ENCODE peak calls at places on chromosomes 6 and 20, in seven cellular contexts. E is brain microvascular endothelial cell, R is kidney, T is upper lobe of right lung, B is thoracic aorta, K is AG04450, L is foreskin fibroblast. N is an unnamed sample.

GRCh38 chr6:148935705-148936306 is 189.0 kb downstream of the UST start:
- DNase-seq in R (no peak), K (no peak), B (no peak), T (no peak), L (peak), E (peak), N (no peak)

GRCh38 chr6:25918083-25918683 is 12.3 kb downstream of the SLC17A2 start:
- DNase-seq in T (no peak), K (no peak), B (no peak), E (no peak), R (no peak), L (no peak), N (no peak)

GRCh38 chr20:17202668-17203067 is 24.2 kb upstream of the PCSK2 start:
- DNase-seq in L (no peak), R (no peak), E (no peak), B (no peak), K (no peak), T (no peak), N (no peak)

GRCh38 chr6:146785001-146785585 is 186.3 kb downstream of the ADGB start:
- DNase-seq in T (no peak), L (peak), K (peak), R (no peak), E (peak), B (no peak), N (no peak)

GRCh38 chr6:128208851-128209580 is 308.2 kb upstream of the THEMIS start:
- DNase-seq in E (peak), T (no peak), R (no peak), K (no peak), L (peak), B (no peak), N (no peak)

GRCh38 chr6:80143312-80143960 is 37.0 kb downstream of the BCKDHB start:
- DNase-seq in E (peak), R (peak), T (no peak), B (peak), L (peak), K (peak), N (no peak)

GRCh38 chr6:26187981-26188635 is 100.9 kb downstream of the HFE start:
- DNase-seq in T (no peak), R (peak), L (peak), E (no peak), K (no peak), B (no peak), N (no peak)

GRCh38 chr20:805713-806112 is 27.8 kb upstream of the FAM110A start:
- DNase-seq in E (no peak), B (no peak), L (peak), K (no peak), R (no peak), T (no peak), N (no peak)

GRCh38 chr20:49559411-49560081 is 8.4 kb downstream of the PTGIS start:
- DNase-seq in T (no peak), L (peak), R (no peak), K (no peak), B (no peak), E (no peak), N (no peak)

GRCh38 chr20:59835448-59836395 is 97.7 kb downstream of the SYCP2 start:
- DNase-seq in E (peak), K (no peak), L (peak), R (peak), B (no peak), T (no peak), N (no peak)

GRCh38 chr6:167152858-167153257 is 4.9 kb downstream of the GPR31 start:
- DNase-seq in T (no peak), E (no peak), B (no peak), K (no peak), R (no peak), L (no peak), N (no peak)

GRCh38 chr6:129314575-129314974 is 395.4 kb downstream of the ARHGAP18 start:
- DNase-seq in B (no peak), R (peak), T (no peak), L (no peak), E (no peak), K (no peak), N (no peak)

GRCh38 chr6:26064619-26065257 is 22.5 kb upstream of the HFE start:
- DNase-seq in T (no peak), B (no peak), K (peak), E (peak), R (no peak), L (peak), N (no peak)

GRCh38 chr6:7469696-7470095 is 71.8 kb upstream of the DSP start:
- DNase-seq in L (peak), K (no peak), R (no peak), B (no peak), E (no peak), T (no peak), N (no peak)
- TF ChIP-seq CTCF in L (no peak), K (no peak), R (no peak), B (no peak), E (no peak), T (no peak), N (no peak)

DNA sequence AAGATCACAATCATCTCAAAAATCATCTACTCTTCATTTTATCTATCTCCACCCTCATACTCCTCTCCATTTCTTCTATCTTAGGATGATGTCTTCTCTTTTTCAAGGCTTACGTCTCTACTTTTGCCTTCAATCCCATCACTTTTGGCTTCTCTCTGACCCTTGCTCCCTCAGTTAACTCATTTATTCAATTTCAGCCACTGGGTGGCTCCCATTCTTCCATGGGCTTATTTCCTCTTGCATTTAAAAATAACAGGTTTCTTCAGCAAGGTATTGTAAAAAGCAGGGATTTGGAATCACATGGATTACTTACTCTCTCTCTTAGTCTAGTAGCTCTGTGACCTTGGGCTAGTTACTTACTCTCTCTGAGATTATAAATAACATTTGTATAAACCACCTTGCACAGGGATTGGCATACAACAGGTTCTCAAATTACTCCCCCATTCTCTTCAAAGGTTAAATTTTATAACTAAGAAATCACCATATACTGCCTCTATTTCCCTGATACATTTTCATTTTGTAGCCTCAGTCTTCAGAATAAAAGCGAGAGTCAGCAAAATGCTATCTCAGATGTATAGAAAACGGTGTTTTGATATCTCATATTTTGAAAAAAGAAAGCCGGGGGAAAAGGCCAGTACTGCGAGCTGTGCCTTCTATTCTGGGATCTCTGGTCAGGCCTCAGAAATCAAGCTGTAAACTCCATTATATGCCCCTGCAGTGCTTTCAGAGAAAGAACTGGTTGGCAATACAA is 5.5 kb downstream of the ZSCAN12 start:
- DNase-seq in E (peak), L (peak), R (no peak), T (no peak), K (no peak), B (no peak), N (no peak)
- TF ChIP-seq CTCF in E (peak), L (peak), R (no peak), T (peak), K (peak), B (no peak), N (peak)

GRCh38 chr6:2695464-2696095 is 55.1 kb downstream of the MYLK4 start:
- DNase-seq in K (peak), E (no peak), T (no peak), R (no peak), L (peak), B (no peak), N (no peak)
- TF ChIP-seq CTCF in K (peak), E (peak), T (peak), R (peak), L (peak), B (peak), N (peak)

GRCh38 chr20:9886227-9886626 is 47.4 kb upstream of the PAK5 start:
- DNase-seq in B (no peak), T (no peak), L (peak), E (peak), K (no peak), R (no peak), N (no peak)

GRCh38 chr20:9889270-9889981 is 50.5 kb upstream of the PAK5 start:
- DNase-seq in E (no peak), R (no peak), T (no peak), L (no peak), B (no peak), K (no peak), N (no peak)

GRCh38 chr20:9884666-9885065 is 45.8 kb upstream of the PAK5 start:
- DNase-seq in R (no peak), B (no peak), T (no peak), K (no peak), L (peak), E (no peak), N (no peak)

GRCh38 chr20:9878096-9878495 is 39.2 kb upstream of the PAK5 start:
- DNase-seq in T (no peak), E (no peak), B (no peak), R (no peak), K (no peak), L (no peak), N (no peak)

DNA sequence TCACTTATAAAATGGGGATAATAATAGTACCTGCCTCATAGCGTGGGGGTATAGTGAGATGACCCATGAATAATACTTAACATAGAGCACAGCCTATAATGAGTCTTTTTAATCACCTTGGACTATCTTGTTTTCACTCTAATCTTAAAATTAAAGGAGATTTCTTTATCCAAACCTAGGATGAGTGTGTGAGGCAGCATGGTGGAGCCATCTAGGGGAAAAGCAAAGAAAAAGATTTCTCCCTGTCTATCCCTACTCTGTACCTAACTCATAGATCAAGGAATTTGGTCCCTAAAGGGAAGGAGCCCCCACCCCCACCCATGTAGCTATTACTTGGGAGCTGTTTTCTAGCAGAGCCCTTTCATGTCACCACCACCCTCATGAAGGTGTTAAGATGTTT is 45.2 kb upstream of the PAK5 start:
- DNase-seq in K (no peak), R (no peak), T (no peak), L (no peak), B (no peak), E (no peak), N (no peak)
- TF ChIP-seq CTCF in K (no peak), R (no peak), T (no peak), L (peak), B (no peak), E (peak), N (peak)

GRCh38 chr6:34074064-34074739 is 71.7 kb downstream of the GRM4 start:
- DNase-seq in E (no peak), T (no peak), B (no peak), R (no peak), L (no peak), K (no peak), N (no peak)
- TF ChIP-seq CTCF in E (peak), T (no peak), B (no peak), R (no peak), L (no peak), K (no peak), N (no peak)

GRCh38 chr6:51790946-51791345 is 296.5 kb downstream of the PKHD1 start:
- DNase-seq in B (no peak), K (no peak), E (no peak), R (no peak), L (no peak), T (no peak), N (no peak)

GRCh38 chr6:51788121-51788520 is 299.3 kb downstream of the PKHD1 start:
- DNase-seq in L (no peak), R (no peak), T (no peak), K (no peak), E (no peak), B (no peak), N (no peak)

GRCh38 chr6:51793393-51793792 is 294.0 kb downstream of the PKHD1 start:
- DNase-seq in R (no peak), B (no peak), T (no peak), E (no peak), K (no peak), L (no peak), N (no peak)

GRCh38 chr6:51792273-51793030 is 295.0 kb downstream of the PKHD1 start:
- DNase-seq in R (no peak), B (no peak), K (no peak), L (no peak), E (no peak), T (no peak), N (no peak)
- TF ChIP-seq CTCF in R (no peak), B (no peak), K (no peak), L (no peak), E (no peak), T (no peak), N (no peak)

DNA sequence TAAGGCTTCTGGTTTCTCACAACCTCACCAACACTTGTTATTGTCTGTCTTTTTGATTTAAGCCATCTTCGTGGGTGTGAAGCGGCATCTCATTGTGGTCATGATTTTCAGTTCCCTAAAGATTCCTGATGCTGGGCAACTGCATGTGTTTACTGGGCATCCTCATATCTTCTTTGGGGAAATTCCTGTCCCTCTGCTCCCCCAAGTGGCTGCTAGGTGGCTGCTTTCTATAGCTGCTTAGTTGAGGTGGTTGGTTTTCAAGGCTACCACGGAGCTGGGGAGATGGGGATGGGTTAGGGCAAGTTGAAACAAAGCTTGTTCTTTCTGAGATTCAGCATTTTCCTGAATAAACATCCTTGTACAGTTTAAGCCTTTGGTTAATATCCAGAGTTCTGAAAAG is 403.9 kb upstream of the SULF2 start:
- DNase-seq in K (no peak), T (no peak), B (no peak), E (peak), L (no peak), R (no peak), N (no peak)
- TF ChIP-seq CTCF in K (peak), T (no peak), B (no peak), E (peak), L (peak), R (no peak), N (peak)

GRCh38 chr6:15447546-15448232 is 201.8 kb downstream of the JARID2 start:
- DNase-seq in K (no peak), R (no peak), L (no peak), T (no peak), B (no peak), E (no peak), N (no peak)

GRCh38 chr6:15443119-15443518 is 197.2 kb downstream of the JARID2 start:
- DNase-seq in L (peak), E (peak), T (no peak), R (no peak), B (no peak), K (peak), N (no peak)

GRCh38 chr6:15444081-15444731 is 198.3 kb downstream of the JARID2 start:
- DNase-seq in R (no peak), E (no peak), B (no peak), K (peak), L (no peak), T (no peak), N (no peak)

GRCh38 chr6:15442467-15442866 is 196.6 kb downstream of the JARID2 start:
- DNase-seq in K (no peak), T (no peak), B (no peak), L (no peak), E (no peak), R (no peak), N (no peak)

GRCh38 chr6:15444881-15445280 is 199.0 kb downstream of the JARID2 start:
- DNase-seq in T (no peak), L (no peak), R (no peak), K (no peak), E (no peak), B (no peak), N (no peak)
- TF ChIP-seq CTCF in T (peak), L (no peak), R (peak), K (no peak), E (peak), B (no peak), N (peak)

GRCh38 chr6:24522090-24522820 is 27.5 kb downstream of the ALDH5A1 start:
- DNase-seq in L (no peak), K (no peak), B (no peak), R (no peak), T (no peak), E (no peak), N (no peak)

GRCh38 chr6:24524329-24524728 is 29.6 kb downstream of the ALDH5A1 start:
- DNase-seq in R (no peak), L (no peak), B (no peak), K (no peak), E (no peak), T (no peak), N (no peak)

GRCh38 chr6:24522821-24523175 is 28.0 kb downstream of the ALDH5A1 start:
- DNase-seq in E (no peak), T (no peak), B (no peak), K (no peak), R (no peak), L (no peak), N (no peak)

GRCh38 chr6:24520929-24521546 is 26.3 kb downstream of the ALDH5A1 start:
- DNase-seq in K (no peak), E (peak), T (peak), L (peak), B (no peak), R (no peak), N (no peak)

DNA sequence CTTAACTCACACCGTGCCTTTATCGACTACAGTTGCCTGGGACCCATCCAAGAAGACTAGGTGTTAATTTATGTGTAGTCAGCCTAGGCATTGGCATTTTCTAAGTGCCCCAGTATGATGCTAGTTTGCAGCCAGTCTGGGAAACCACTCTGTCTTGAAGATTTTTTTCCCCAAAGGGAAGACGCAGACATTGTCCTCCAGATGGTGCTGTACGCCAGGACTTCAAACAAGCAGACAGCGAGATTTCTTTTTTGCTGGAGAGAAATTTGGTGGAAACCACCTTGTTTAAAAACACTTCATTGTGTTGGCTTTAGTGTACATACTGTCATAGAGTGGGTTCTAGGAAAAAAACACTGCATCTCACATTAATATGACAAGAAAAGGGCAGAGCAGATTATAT is 30.0 kb downstream of the ALDH5A1 start:
- DNase-seq in T (no peak), E (peak), K (peak), B (no peak), R (no peak), L (peak), N (no peak)
- TF ChIP-seq CTCF in T (no peak), E (peak), K (peak), B (no peak), R (peak), L (peak), N (peak)

DNA sequence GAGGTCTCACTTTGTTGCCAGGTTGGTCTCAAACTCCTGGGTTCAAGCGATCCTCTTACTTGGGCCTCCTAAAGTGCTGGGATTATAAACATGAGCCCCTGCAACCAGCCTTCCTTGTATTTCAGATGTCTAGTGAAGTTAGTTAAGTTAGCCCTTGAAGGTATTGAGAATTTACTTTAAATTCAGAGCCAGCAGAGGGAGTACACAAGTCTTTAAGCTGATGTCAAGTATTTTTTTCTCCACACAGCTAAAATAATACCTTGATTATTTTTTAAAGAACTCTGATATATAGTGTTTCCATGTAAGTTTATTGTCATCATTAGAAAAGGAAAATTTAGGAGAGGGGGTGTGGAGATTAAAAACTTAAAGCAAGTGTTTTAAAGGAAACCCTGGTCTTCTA is 9.8 kb downstream of the FOXO3 start:
- DNase-seq in K (no peak), E (no peak), T (no peak), B (no peak), R (no peak), L (no peak), N (no peak)
- TF ChIP-seq CTCF in K (peak), E (no peak), T (no peak), B (no peak), R (no peak), L (no peak), N (peak)

N was measured in chondrocyte.